ENCODE peak calls at places on chromosomes 6 and 20, in four cellular contexts. C is T-helper 1 cell, N is MV-4-11, U is amniotic stem cell. L is an unnamed sample.

GRCh38 chr6:126176266-126176665 is 163.6 kb upstream of the CENPW start:
- DNase-seq in C (no peak), N (peak), U (no peak), L (peak)

GRCh38 chr6:10621227-10621626 is 73.2 kb downstream of the C6orf52 start:
- DNase-seq in C (no peak), N (no peak), U (no peak), L (no peak)

GRCh38 chr6:4155848-4156466 is 20.6 kb upstream of the ECI2 start:
- DNase-seq in C (peak), N (peak), U (peak), L (peak)

GRCh38 chr20:23657202-23657601 is 19.4 kb upstream of the CST3 start:
- DNase-seq in C (no peak), N (no peak), U (no peak), L (no peak)

GRCh38 chr20:13238001-13238653 is 17.1 kb downstream of the ISM1 start:
- DNase-seq in C (no peak), N (no peak), U (no peak), L (no peak)

GRCh38 chr6:106745824-106746610 is 116.6 kb downstream of the QRSL1 start:
- DNase-seq in C (no peak), N (no peak), U (no peak), L (peak)

GRCh38 chr20:14687317-14687716 is 349.9 kb upstream of the FLRT3 start:
- DNase-seq in C (no peak), N (no peak), U (no peak), L (peak)

GRCh38 chr6:81241717-81242116 is 510.8 kb downstream of the TENT5A start:
- DNase-seq in C (no peak), N (peak), U (peak), L (peak)

GRCh38 chr6:145539831-145540230 is 195.5 kb downstream of the EPM2A start:
- DNase-seq in C (no peak), N (no peak), U (no peak), L (peak)

GRCh38 chr20:61503106-61503505 is 251.0 kb downstream of the CDH4 start:
- DNase-seq in C (no peak), N (no peak), U (no peak), L (no peak)

GRCh38 chr6:133947302-133947900 is 5.6 kb upstream of the TBPL1 start:
- DNase-seq in C (no peak), N (no peak), U (no peak), L (no peak)

GRCh38 chr20:41145821-41146620 is 8.7 kb downstream of the PLCG1 start:
- DNase-seq in C (no peak), N (no peak), U (no peak), L (no peak)

GRCh38 chr20:44832724-44833123 is 22.4 kb upstream of the RIMS4 start:
- DNase-seq in C (no peak), N (no peak), U (no peak), L (peak)

GRCh38 chr20:57434390-57434700 is 43.1 kb downstream of the RBM38 start:
- DNase-seq in C (no peak), N (peak), U (no peak), L (no peak)

GRCh38 chr6:34305982-34306702 is 57.3 kb upstream of the SMIM29 start:
- DNase-seq in C (no peak), N (no peak), U (no peak), L (no peak)

GRCh38 chr6:137736048-137736846 is 130.8 kb upstream of the TNFAIP3 start:
- DNase-seq in C (no peak), N (peak), U (no peak), L (no peak)

GRCh38 chr6:101402618-101403002 is 9.1 kb downstream of the GRIK2 start:
- DNase-seq in C (no peak), N (no peak), U (no peak), L (peak)

GRCh38 chr20:59268827-59269226 is 31.6 kb upstream of the EDN3 start:
- DNase-seq in C (no peak), N (no peak), U (no peak), L (no peak)

GRCh38 chr20:47142782-47143170 is 213.7 kb downstream of the ZMYND8 start:
- DNase-seq in C (no peak), N (no peak), U (no peak), L (no peak)

GRCh38 chr6:144753023-144753705 is 468.0 kb downstream of the UTRN start:
- DNase-seq in C (no peak), N (peak), U (no peak), L (no peak)

GRCh38 chr6:22306741-22307466 is 10.1 kb upstream of the PRL start:
- DNase-seq in C (no peak), N (no peak), U (no peak), L (no peak)

GRCh38 chr6:13709698-13710551 is 1.7 kb downstream of the RANBP9 start:
- DNase-seq in C (no peak), N (peak), U (no peak), L (peak)

GRCh38 chr6:87407531-87407895 is 259 bp upstream of the CFAP206 start:
- DNase-seq in C (no peak), N (no peak), U (peak), L (peak)

GRCh38 chr6:49966823-49967222 is 2.6 kb downstream of the DEFB113 start:
- DNase-seq in C (no peak), N (no peak), U (no peak), L (no peak)

GRCh38 chr6:90495216-90495817 is 91.6 kb downstream of the MAP3K7 start:
- DNase-seq in C (no peak), N (no peak), U (no peak), L (no peak)

GRCh38 chr20:1322511-1323245 is 6.3 kb downstream of the SDCBP2 start:
- DNase-seq in C (no peak), N (no peak), U (peak), L (peak)

GRCh38 chr20:61871913-61872312 is 193.8 kb downstream of the TAF4 start:
- DNase-seq in C (no peak), N (no peak), U (no peak), L (no peak)

GRCh38 chr20:62928246-62928939 is 2.1 kb upstream of the DIDO1 start:
- DNase-seq in C (no peak), N (no peak), U (no peak), L (no peak)